ENCODE peak calls at places on chromosome 22, in six cellular contexts. C, O, K, V, B and N are unnamed samples.

GRCh38 chr22:17753401-17753989 is 20.8 kb downstream of the BID start:
- DNase-seq in O (no peak), K (no peak), B (peak), C (no peak), V (no peak), N (no peak)

GRCh38 chr22:27777128-27777527 is 24.4 kb downstream of the MN1 start:
- DNase-seq in K (no peak), B (no peak), O (no peak), V (no peak), C (no peak), N (no peak)

GRCh38 chr22:32700186-32700882 is 101.2 kb upstream of the TIMP3 start:
- DNase-seq in V (peak), O (no peak), B (peak), C (peak), K (peak), N (no peak)

GRCh38 chr22:30044369-30044768 is 35.9 kb upstream of the HORMAD2 start:
- DNase-seq in K (peak), C (peak), V (peak), O (no peak), B (peak), N (no peak)

GRCh38 chr22:31343235-31344191 is 2.6 kb downstream of the PATZ1 start:
- DNase-seq in V (peak), B (peak), K (peak), O (peak), C (peak), N (no peak)

GRCh38 chr22:36359172-36359973 is 28.4 kb downstream of the MYH9 start:
- DNase-seq in K (no peak), V (no peak), C (no peak), O (no peak), B (no peak), N (no peak)

GRCh38 chr22:49992921-49993648 is 19.5 kb downstream of the IL17REL start:
- DNase-seq in C (peak), K (peak), V (peak), O (peak), B (peak), N (no peak)

GRCh38 chr22:31055322-31056159 is 25.6 kb upstream of the SMTN start:
- DNase-seq in C (peak), B (peak), O (no peak), K (peak), V (peak), N (peak)

GRCh38 chr22:35104491-35104890 is 38.5 kb downstream of the ISX start:
- DNase-seq in V (no peak), K (no peak), C (peak), B (no peak), O (no peak), N (no peak)

GRCh38 chr22:22154068-22154467 is 90.5 kb upstream of the VPREB1 start:
- DNase-seq in V (peak), O (no peak), K (no peak), B (no peak), C (no peak), N (no peak)

GRCh38 chr22:50293441-50294318 is 13.8 kb downstream of the PLXNB2 start:
- DNase-seq in B (peak), O (no peak), C (peak), V (peak), K (peak), N (no peak)

GRCh38 chr22:30566125-30566524 is 8.3 kb downstream of the GAL3ST1 start:
- DNase-seq in V (no peak), O (no peak), B (no peak), K (no peak), C (no peak), N (no peak)

GRCh38 chr22:36435516-36436415 is 45.7 kb downstream of the TXN2 start:
- DNase-seq in V (peak), C (peak), O (no peak), B (no peak), K (no peak), N (no peak)

GRCh38 chr22:17707526-17707925 is 66.7 kb downstream of the BID start:
- DNase-seq in O (no peak), V (no peak), B (peak), C (no peak), K (peak), N (no peak)

GRCh38 chr22:50532353-50532700 is 2.5 kb upstream of the TYMP start:
- DNase-seq in B (no peak), C (no peak), K (no peak), V (no peak), O (no peak), N (no peak)

GRCh38 chr22:40479887-40480538 is 109.6 kb downstream of the SGSM3 start:
- DNase-seq in B (peak), C (no peak), O (no peak), V (peak), K (peak), N (no peak)

GRCh38 chr22:49235463-49236300 is 592.0 kb downstream of the BRD1 start:
- DNase-seq in C (peak), O (no peak), V (no peak), K (no peak), B (no peak), N (no peak)

GRCh38 chr22:37549704-37550059 is 10.6 kb upstream of the CDC42EP1 start:
- DNase-seq in V (no peak), K (peak), B (peak), O (no peak), C (peak), N (no peak)

GRCh38 chr22:33007485-33007884 is 50.7 kb downstream of the SYN3 start:
- DNase-seq in K (no peak), C (no peak), V (no peak), O (no peak), B (no peak), N (no peak)

GRCh38 chr22:17773606-17774205 is 563 bp downstream of the BID start:
- DNase-seq in K (peak), O (peak), B (no peak), C (peak), V (peak), N (no peak)

GRCh38 chr22:40922484-40923303 is 28.5 kb upstream of the RBX1 start:
- DNase-seq in B (peak), K (peak), V (peak), C (no peak), O (peak), N (peak)

GRCh38 chr22:35039625-35040024 is 26.3 kb upstream of the ISX start:
- DNase-seq in C (peak), B (no peak), V (no peak), O (no peak), K (peak), N (no peak)

GRCh38 chr22:24807284-24807950 is 1.4 kb downstream of the SGSM1 start:
- DNase-seq in C (peak), V (peak), B (peak), O (no peak), K (no peak), N (no peak)

GRCh38 chr22:22196018-22196533 is 48.5 kb upstream of the VPREB1 start:
- DNase-seq in K (no peak), O (no peak), V (no peak), C (no peak), B (no peak), N (no peak)

GRCh38 chr22:32409977-32410376 is 2.1 kb downstream of the RTCB start:
- DNase-seq in O (no peak), C (no peak), K (no peak), V (no peak), B (no peak), N (no peak)

GRCh38 chr22:31490496-31490925 is 869 bp upstream of the EIF4ENIF1 start:
- DNase-seq in K (peak), C (peak), B (peak), O (peak), V (peak), N (no peak)

GRCh38 chr22:29310065-29310862 is 3.8 kb downstream of the GAS2L1 start:
- DNase-seq in O (no peak), B (no peak), C (peak), V (peak), K (no peak), N (no peak)

GRCh38 chr22:36184433-36185035 is 17.1 kb downstream of the APOL4 start:
- DNase-seq in C (no peak), O (no peak), B (peak), V (no peak), K (peak), N (peak)

GRCh38 chr22:32897400-32897799 is 95.9 kb downstream of the TIMP3 start:
- DNase-seq in C (no peak), K (peak), B (no peak), V (peak), O (peak), N (no peak)

GRCh38 chr22:30305906-30306628 is 16.8 kb upstream of the CASTOR1 start:
- DNase-seq in O (peak), B (no peak), C (no peak), V (no peak), K (no peak), N (no peak)

GRCh38 chr22:31680764-31681624 is 19.0 kb upstream of the PISD start:
- DNase-seq in V (peak), C (no peak), O (no peak), K (peak), B (peak), N (no peak)

GRCh38 chr22:29108137-29108536 is 35.3 kb downstream of the KREMEN1 start:
- DNase-seq in O (no peak), B (no peak), C (no peak), K (no peak), V (peak), N (no peak)

GRCh38 chr22:26590525-26590858 is 560 bp upstream of the TPST2 start:
- DNase-seq in O (peak), V (no peak), K (peak), B (peak), C (no peak), N (no peak)

GRCh38 chr22:18078329-18079041 is 695 bp downstream of the PEX26 start:
- DNase-seq in C (peak), B (peak), V (peak), O (peak), K (peak), N (no peak)

GRCh38 chr22:36818010-36818642 is 1.3 kb upstream of the PVALB start:
- DNase-seq in B (no peak), V (no peak), O (no peak), K (no peak), C (no peak), N (no peak)

GRCh38 chr22:19625331-19626041 is 88.8 kb upstream of the SEPTIN5 start:
- DNase-seq in B (no peak), C (no peak), K (no peak), O (no peak), V (no peak), N (no peak)

GRCh38 chr22:19619144-19620009 is 94.9 kb upstream of the SEPTIN5 start:
- DNase-seq in C (no peak), O (no peak), K (no peak), B (no peak), V (no peak), N (no peak)

GRCh38 chr22:19622061-19622441 is 92.3 kb upstream of the SEPTIN5 start:
- DNase-seq in O (no peak), C (no peak), B (no peak), V (no peak), K (no peak), N (no peak)

GRCh38 chr22:19621372-19622060 is 92.8 kb upstream of the SEPTIN5 start:
- DNase-seq in K (no peak), C (peak), B (no peak), O (no peak), V (no peak), N (no peak)

GRCh38 chr22:19620742-19621371 is 93.4 kb upstream of the SEPTIN5 start:
- DNase-seq in V (no peak), B (peak), K (no peak), C (no peak), O (no peak), N (no peak)
- H3K9ac ChIP-seq in V (no peak), B (no peak), K (no peak), C (no peak), O (peak), N (no peak)

GRCh38 chr22:42074153-42074750 is at the start of gene PHETA2:
- DNase-seq in K (peak), B (peak), O (no peak), C (peak), V (peak), N (no peak)
- H3K9ac ChIP-seq in K (peak), B (peak), O (peak), C (peak), V (peak), N (no peak)

GRCh38 chr22:39444247-39444800 is 12.5 kb upstream of the MGAT3 start:
- DNase-seq in V (no peak), B (no peak), O (no peak), K (no peak), C (no peak), N (no peak)

GRCh38 chr22:39444937-39445465 is 11.8 kb upstream of the MGAT3 start:
- DNase-seq in O (no peak), C (peak), K (no peak), B (no peak), V (no peak), N (no peak)

GRCh38 chr22:39448205-39449054 is 8.4 kb upstream of the MGAT3 start:
- DNase-seq in B (no peak), V (no peak), C (peak), O (peak), K (no peak), N (no peak)

GRCh38 chr22:39443416-39443815 is 13.4 kb upstream of the MGAT3 start:
- DNase-seq in C (peak), V (no peak), K (no peak), O (no peak), B (no peak), N (no peak)

GRCh38 chr22:39446239-39446721 is 10.5 kb upstream of the MGAT3 start:
- DNase-seq in O (peak), V (peak), C (peak), K (no peak), B (no peak), N (no peak)
- H3K9ac ChIP-seq in O (peak), V (no peak), C (no peak), K (no peak), B (no peak), N (no peak)

GRCh38 chr22:46728470-46728869 is 9.6 kb downstream of the CERK start:
- DNase-seq in K (no peak), O (no peak), V (no peak), B (no peak), C (no peak), N (no peak)

GRCh38 chr22:46725096-46725495 is 13.0 kb downstream of the CERK start:
- DNase-seq in C (no peak), V (no peak), K (no peak), B (no peak), O (no peak), N (no peak)

GRCh38 chr22:46726986-46727317 is 11.1 kb downstream of the CERK start:
- DNase-seq in V (no peak), O (no peak), K (no peak), B (no peak), C (no peak), N (no peak)

GRCh38 chr22:46726066-46726985 is 11.7 kb downstream of the CERK start:
- DNase-seq in K (peak), C (peak), B (no peak), O (no peak), V (no peak), N (no peak)

DNA sequence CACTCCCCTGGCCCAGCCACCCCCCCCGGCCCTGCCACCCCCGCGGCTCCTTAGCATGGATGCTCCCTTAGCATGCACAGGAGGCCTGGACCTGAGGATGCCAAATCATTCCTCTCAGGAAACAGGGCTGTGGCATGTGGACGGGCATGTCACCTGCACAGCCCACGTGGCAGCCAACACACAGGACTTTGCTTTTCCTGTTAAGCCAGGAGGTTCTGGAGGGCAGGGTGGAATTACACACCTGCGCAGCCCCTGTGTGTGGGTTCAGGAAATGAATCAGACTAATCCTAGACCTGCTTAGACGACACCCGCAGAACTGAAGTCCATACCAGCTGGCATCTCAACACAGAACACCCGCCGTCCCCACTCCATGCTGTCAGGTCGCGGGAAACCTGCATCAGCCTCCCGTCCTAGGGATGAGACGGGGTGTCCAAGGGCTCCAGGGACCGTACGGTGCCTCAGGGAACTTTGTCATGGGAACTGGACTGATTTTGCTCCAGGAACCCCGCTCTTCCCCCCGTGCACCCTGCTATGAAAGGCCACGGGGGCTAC is 10.2 kb downstream of the CERK start:
- DNase-seq in K (no peak), V (no peak), O (no peak), B (no peak), C (no peak), N (no peak)
- H3K9ac ChIP-seq in K (no peak), V (no peak), O (no peak), B (no peak), C (no peak), N (no peak)

DNA sequence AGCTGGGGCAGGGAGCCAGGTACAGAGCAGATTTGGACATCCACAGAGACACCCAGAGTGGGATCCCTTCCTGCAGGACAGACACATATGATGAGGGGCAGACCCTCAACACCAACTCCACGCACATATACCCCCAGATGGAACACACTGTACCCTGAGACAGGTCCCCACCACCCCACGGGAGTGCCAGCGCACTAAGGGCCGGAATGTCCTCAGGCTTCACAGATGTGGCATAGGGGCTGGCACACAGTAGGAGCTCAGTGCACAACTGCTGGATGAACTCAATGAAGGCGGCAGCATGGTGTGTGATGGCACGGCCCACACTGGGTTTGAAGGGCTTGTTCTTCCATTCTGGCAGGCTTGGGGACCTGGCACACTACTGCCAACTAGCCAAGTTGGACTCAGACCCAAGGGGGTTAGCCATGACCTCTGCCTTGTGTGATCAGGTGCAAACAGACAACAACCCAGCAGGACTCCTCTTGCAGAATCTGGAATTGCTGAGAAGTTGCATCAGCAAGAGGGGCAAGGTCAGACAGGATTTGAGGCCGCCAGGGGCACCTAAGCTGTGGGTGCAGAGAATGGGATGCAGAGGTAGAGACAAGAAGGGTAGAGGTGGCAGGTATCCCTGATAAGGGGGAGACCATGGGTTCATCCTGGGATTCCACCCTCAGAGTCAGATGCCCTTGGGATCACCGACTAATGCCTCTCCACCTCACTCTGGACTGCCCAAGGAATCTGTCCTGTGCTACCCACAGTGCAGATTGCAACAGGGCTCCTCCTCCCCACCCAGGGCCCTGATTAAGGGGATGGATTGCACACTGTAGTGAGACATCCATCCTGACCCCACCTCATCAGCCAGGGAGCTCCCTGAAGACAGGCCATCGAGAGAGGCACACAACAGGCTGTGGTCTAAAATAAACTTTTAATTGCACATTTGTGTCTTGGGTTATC is 2.4 kb downstream of the C22orf15 start:
- DNase-seq in O (no peak), V (no peak), K (no peak), C (no peak), B (no peak), N (no peak)
- H3K9ac ChIP-seq in O (peak), V (no peak), K (no peak), C (no peak), B (no peak), N (no peak)

GRCh38 chr22:45320326-45320976 is 10.7 kb downstream of the FAM118A start:
- DNase-seq in C (no peak), O (no peak), V (no peak), K (no peak), B (peak), N (no peak)
- H3K9ac ChIP-seq in C (no peak), O (no peak), V (no peak), K (no peak), B (no peak), N (no peak)